ENCODE peak calls at places on chromosome 12, in five cellular contexts. One of them, this sample, is unnamed.

GRCh38 chr12:106889950-106890626 is 65.6 kb upstream of the TMEM263 start:
- DNase-seq in osteoblast: no peak
- DNase-seq in fibroblast of pulmonary artery: no peak
- DNase-seq in astrocyte of the cerebellum: no peak
- DNase-seq in SK-N-SH: no peak
- DNase-seq in this sample: no peak

GRCh38 chr12:46209914-46210834 is 58.7 kb downstream of the SLC38A1 start:
- DNase-seq in osteoblast: no peak
- DNase-seq in fibroblast of pulmonary artery: peak
- DNase-seq in astrocyte of the cerebellum: no peak
- DNase-seq in SK-N-SH: no peak
- DNase-seq in this sample: peak

GRCh38 chr12:47729233-47729632 is 3.9 kb upstream of the ENDOU start:
- DNase-seq in osteoblast: peak
- DNase-seq in fibroblast of pulmonary artery: no peak
- DNase-seq in astrocyte of the cerebellum: no peak
- DNase-seq in SK-N-SH: no peak
- DNase-seq in this sample: no peak

GRCh38 chr12:113766133-113766879 is 199.8 kb downstream of the RBM19 start:
- DNase-seq in osteoblast: no peak
- DNase-seq in fibroblast of pulmonary artery: no peak
- DNase-seq in astrocyte of the cerebellum: no peak
- DNase-seq in SK-N-SH: peak
- DNase-seq in this sample: no peak

GRCh38 chr12:113088037-113088436 is 31.5 kb downstream of the DTX1 start:
- DNase-seq in osteoblast: no peak
- DNase-seq in fibroblast of pulmonary artery: no peak
- DNase-seq in astrocyte of the cerebellum: no peak
- DNase-seq in SK-N-SH: no peak
- DNase-seq in this sample: no peak

GRCh38 chr12:113208041-113208934 is 13.0 kb upstream of the TPCN1 start:
- DNase-seq in osteoblast: no peak
- DNase-seq in fibroblast of pulmonary artery: peak
- DNase-seq in astrocyte of the cerebellum: no peak
- DNase-seq in SK-N-SH: no peak
- DNase-seq in this sample: no peak

GRCh38 chr12:57258977-57259970 is 8.3 kb upstream of the STAC3 start:
- DNase-seq in osteoblast: peak
- DNase-seq in fibroblast of pulmonary artery: peak
- DNase-seq in astrocyte of the cerebellum: no peak
- DNase-seq in SK-N-SH: no peak
- DNase-seq in this sample: no peak

GRCh38 chr12:79274571-79275064 is 410.0 kb downstream of the SYT1 start:
- DNase-seq in osteoblast: no peak
- DNase-seq in fibroblast of pulmonary artery: no peak
- DNase-seq in astrocyte of the cerebellum: no peak
- DNase-seq in SK-N-SH: no peak
- DNase-seq in this sample: no peak

GRCh38 chr12:4881665-4882064 is 28.0 kb upstream of the KCNA1 start:
- DNase-seq in osteoblast: no peak
- DNase-seq in fibroblast of pulmonary artery: no peak
- DNase-seq in astrocyte of the cerebellum: no peak
- DNase-seq in SK-N-SH: no peak
- DNase-seq in this sample: no peak

GRCh38 chr12:123533672-123534643 is at the start of gene RILPL1:
- DNase-seq in osteoblast: peak
- DNase-seq in fibroblast of pulmonary artery: peak
- DNase-seq in astrocyte of the cerebellum: no peak
- DNase-seq in SK-N-SH: peak
- DNase-seq in this sample: no peak

GRCh38 chr12:132066345-132066685 is 77.8 kb downstream of the DDX51 start:
- DNase-seq in osteoblast: no peak
- DNase-seq in fibroblast of pulmonary artery: no peak
- DNase-seq in astrocyte of the cerebellum: no peak
- DNase-seq in SK-N-SH: no peak
- DNase-seq in this sample: no peak

GRCh38 chr12:7642876-7643309 is 22.8 kb downstream of the APOBEC1 start:
- DNase-seq in osteoblast: no peak
- DNase-seq in fibroblast of pulmonary artery: peak
- DNase-seq in astrocyte of the cerebellum: no peak
- DNase-seq in SK-N-SH: no peak
- DNase-seq in this sample: no peak

GRCh38 chr12:93002278-93003054 is 73.4 kb upstream of the EEA1 start:
- DNase-seq in osteoblast: peak
- DNase-seq in fibroblast of pulmonary artery: peak
- DNase-seq in astrocyte of the cerebellum: peak
- DNase-seq in SK-N-SH: no peak
- DNase-seq in this sample: no peak

GRCh38 chr12:105704788-105705187 is 374.3 kb downstream of the C12orf75 start:
- DNase-seq in osteoblast: no peak
- DNase-seq in fibroblast of pulmonary artery: no peak
- DNase-seq in astrocyte of the cerebellum: no peak
- DNase-seq in SK-N-SH: no peak
- DNase-seq in this sample: no peak

GRCh38 chr12:105706321-105706972 is 376.0 kb downstream of the C12orf75 start:
- DNase-seq in osteoblast: peak
- DNase-seq in fibroblast of pulmonary artery: peak
- DNase-seq in astrocyte of the cerebellum: peak
- DNase-seq in SK-N-SH: no peak
- DNase-seq in this sample: no peak

GRCh38 chr12:105706973-105707334 is 376.5 kb downstream of the C12orf75 start:
- DNase-seq in osteoblast: peak
- DNase-seq in fibroblast of pulmonary artery: no peak
- DNase-seq in astrocyte of the cerebellum: no peak
- DNase-seq in SK-N-SH: no peak
- DNase-seq in this sample: no peak

GRCh38 chr12:105705235-105705634 is 374.7 kb downstream of the C12orf75 start:
- DNase-seq in osteoblast: no peak
- DNase-seq in fibroblast of pulmonary artery: no peak
- DNase-seq in astrocyte of the cerebellum: no peak
- DNase-seq in SK-N-SH: no peak
- DNase-seq in this sample: no peak

DNA sequence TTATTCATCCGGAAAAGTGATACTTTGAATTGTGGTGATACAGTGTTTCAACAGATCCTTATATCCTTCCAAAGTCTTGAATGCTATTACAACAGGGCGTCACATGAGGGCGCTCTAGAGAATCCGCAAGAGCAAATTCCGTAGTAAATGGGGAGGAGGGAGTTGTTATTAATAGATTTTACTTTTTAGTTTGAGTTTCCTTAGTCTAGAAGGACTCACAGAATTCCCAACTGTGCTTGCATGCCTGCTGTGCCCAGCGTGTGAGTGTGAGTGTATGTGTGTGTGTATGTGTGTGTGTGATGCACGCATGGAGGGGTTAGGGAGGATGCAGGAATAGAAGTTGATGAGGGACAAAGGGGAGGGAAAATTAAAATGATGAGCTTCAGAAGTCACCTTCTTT is 375.3 kb downstream of the C12orf75 start:
- DNase-seq in osteoblast: peak
- DNase-seq in fibroblast of pulmonary artery: peak
- DNase-seq in astrocyte of the cerebellum: peak
- DNase-seq in SK-N-SH: peak
- DNase-seq in this sample: peak
- TF ChIP-seq CTCF in osteoblast: peak
- TF ChIP-seq CTCF in fibroblast of pulmonary artery: peak
- TF ChIP-seq CTCF in astrocyte of the cerebellum: peak
- TF ChIP-seq CTCF in SK-N-SH: peak
- TF ChIP-seq CTCF in this sample: peak

GRCh38 chr12:8947737-8948136 is 1.7 kb downstream of the M6PR start:
- DNase-seq in osteoblast: no peak
- DNase-seq in fibroblast of pulmonary artery: peak
- DNase-seq in astrocyte of the cerebellum: no peak
- DNase-seq in SK-N-SH: no peak
- DNase-seq in this sample: no peak
- H3K4me3 ChIP-seq in osteoblast: no peak
- H3K4me3 ChIP-seq in fibroblast of pulmonary artery: peak
- H3K4me3 ChIP-seq in astrocyte of the cerebellum: no peak
- H3K4me3 ChIP-seq in SK-N-SH: peak
- H3K4me3 ChIP-seq in this sample: no peak

DNA sequence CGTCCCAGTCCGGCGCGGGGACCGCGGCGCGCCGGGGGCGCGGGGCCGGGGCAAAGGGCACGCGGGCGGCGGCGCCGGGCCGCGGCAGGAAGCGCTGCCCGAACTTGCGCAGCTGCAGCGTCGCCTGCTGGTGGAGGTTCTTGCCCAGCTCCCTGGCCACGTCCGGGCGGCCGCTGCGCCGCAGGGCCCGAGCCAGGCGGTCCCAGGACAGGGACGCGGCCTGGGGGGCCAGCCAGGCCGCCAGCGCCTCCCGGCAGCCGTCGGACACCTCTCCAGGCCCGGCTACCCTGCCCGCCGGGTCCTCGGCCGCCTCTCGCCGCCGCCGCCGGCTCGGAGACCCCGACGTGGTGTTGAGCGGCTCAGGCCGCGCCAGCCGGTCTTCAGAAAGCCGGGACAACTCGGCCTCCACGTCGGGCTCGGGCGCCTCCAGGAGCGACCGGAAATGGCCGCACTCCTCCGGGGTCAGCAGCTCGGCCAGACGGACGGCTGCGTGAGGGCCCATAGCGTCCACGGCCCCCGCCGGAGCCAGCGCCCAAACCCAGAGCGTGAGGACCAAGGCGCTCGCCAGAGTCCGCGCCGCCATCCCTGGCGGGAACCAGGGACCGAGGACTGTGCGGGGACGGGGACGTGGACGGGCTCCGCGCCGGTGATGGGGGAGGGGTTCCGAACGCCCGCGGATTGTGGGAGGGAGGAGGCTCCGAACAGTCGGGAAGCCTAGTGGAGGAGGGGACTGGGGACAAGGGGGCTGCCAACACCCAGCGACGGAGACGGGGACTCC is 34.0 kb downstream of the FIGNL2 start:
- DNase-seq in osteoblast: peak
- DNase-seq in fibroblast of pulmonary artery: peak
- DNase-seq in astrocyte of the cerebellum: no peak
- DNase-seq in SK-N-SH: peak
- DNase-seq in this sample: no peak
- TF ChIP-seq CTCF in osteoblast: peak
- TF ChIP-seq CTCF in fibroblast of pulmonary artery: peak
- TF ChIP-seq CTCF in astrocyte of the cerebellum: peak
- TF ChIP-seq CTCF in SK-N-SH: peak
- TF ChIP-seq CTCF in this sample: peak

GRCh38 chr12:91746976-91747375 is 398.7 kb downstream of the BTG1 start:
- DNase-seq in osteoblast: peak
- DNase-seq in fibroblast of pulmonary artery: no peak
- DNase-seq in astrocyte of the cerebellum: no peak
- DNase-seq in SK-N-SH: no peak
- DNase-seq in this sample: no peak

GRCh38 chr12:91744613-91745012 is 401.0 kb downstream of the BTG1 start:
- DNase-seq in osteoblast: no peak
- DNase-seq in fibroblast of pulmonary artery: no peak
- DNase-seq in astrocyte of the cerebellum: no peak
- DNase-seq in SK-N-SH: peak
- DNase-seq in this sample: no peak

GRCh38 chr12:91741932-91742331 is 403.7 kb downstream of the BTG1 start:
- DNase-seq in osteoblast: no peak
- DNase-seq in fibroblast of pulmonary artery: no peak
- DNase-seq in astrocyte of the cerebellum: no peak
- DNase-seq in SK-N-SH: no peak
- DNase-seq in this sample: no peak

GRCh38 chr12:91743727-91744126 is 401.9 kb downstream of the BTG1 start:
- DNase-seq in osteoblast: no peak
- DNase-seq in fibroblast of pulmonary artery: no peak
- DNase-seq in astrocyte of the cerebellum: no peak
- DNase-seq in SK-N-SH: peak
- DNase-seq in this sample: no peak
- H3K4me3 ChIP-seq in osteoblast: no peak
- H3K4me3 ChIP-seq in fibroblast of pulmonary artery: no peak
- H3K4me3 ChIP-seq in astrocyte of the cerebellum: no peak
- H3K4me3 ChIP-seq in SK-N-SH: no peak
- H3K4me3 ChIP-seq in this sample: no peak

GRCh38 chr12:77724367-77724957 is 106.2 kb upstream of the NAV3 start:
- DNase-seq in osteoblast: no peak
- DNase-seq in fibroblast of pulmonary artery: peak
- DNase-seq in astrocyte of the cerebellum: peak
- DNase-seq in SK-N-SH: no peak
- DNase-seq in this sample: peak
- TF ChIP-seq CTCF in osteoblast: peak
- TF ChIP-seq CTCF in fibroblast of pulmonary artery: peak
- TF ChIP-seq CTCF in astrocyte of the cerebellum: peak
- TF ChIP-seq CTCF in SK-N-SH: peak
- TF ChIP-seq CTCF in this sample: peak

GRCh38 chr12:30202521-30203259 is 418.9 kb upstream of the TMTC1 start:
- DNase-seq in osteoblast: no peak
- DNase-seq in fibroblast of pulmonary artery: no peak
- DNase-seq in astrocyte of the cerebellum: no peak
- DNase-seq in SK-N-SH: no peak
- DNase-seq in this sample: no peak

GRCh38 chr12:30197392-30198047 is 413.8 kb upstream of the TMTC1 start:
- DNase-seq in osteoblast: peak
- DNase-seq in fibroblast of pulmonary artery: peak
- DNase-seq in astrocyte of the cerebellum: peak
- DNase-seq in SK-N-SH: no peak
- DNase-seq in this sample: no peak

GRCh38 chr12:30200864-30201263 is 417.1 kb upstream of the TMTC1 start:
- DNase-seq in osteoblast: peak
- DNase-seq in fibroblast of pulmonary artery: peak
- DNase-seq in astrocyte of the cerebellum: no peak
- DNase-seq in SK-N-SH: peak
- DNase-seq in this sample: no peak

GRCh38 chr12:30203981-30204380 is 420.2 kb upstream of the TMTC1 start:
- DNase-seq in osteoblast: no peak
- DNase-seq in fibroblast of pulmonary artery: no peak
- DNase-seq in astrocyte of the cerebellum: no peak
- DNase-seq in SK-N-SH: no peak
- DNase-seq in this sample: no peak

GRCh38 chr12:30201301-30202160 is 417.8 kb upstream of the TMTC1 start:
- DNase-seq in osteoblast: peak
- DNase-seq in fibroblast of pulmonary artery: peak
- DNase-seq in astrocyte of the cerebellum: no peak
- DNase-seq in SK-N-SH: peak
- DNase-seq in this sample: no peak
- H3K4me3 ChIP-seq in osteoblast: no peak
- H3K4me3 ChIP-seq in fibroblast of pulmonary artery: peak
- H3K4me3 ChIP-seq in astrocyte of the cerebellum: peak
- H3K4me3 ChIP-seq in SK-N-SH: no peak
- H3K4me3 ChIP-seq in this sample: no peak

GRCh38 chr12:108360057-108360456 is 20.9 kb upstream of the CMKLR1 start:
- DNase-seq in osteoblast: no peak
- DNase-seq in fibroblast of pulmonary artery: no peak
- DNase-seq in astrocyte of the cerebellum: no peak
- DNase-seq in SK-N-SH: no peak
- DNase-seq in this sample: no peak
- TF ChIP-seq CTCF in osteoblast: no peak
- TF ChIP-seq CTCF in fibroblast of pulmonary artery: no peak
- TF ChIP-seq CTCF in astrocyte of the cerebellum: no peak
- TF ChIP-seq CTCF in SK-N-SH: no peak
- TF ChIP-seq CTCF in this sample: no peak

GRCh38 chr12:68453876-68454275 is 121.7 kb upstream of the MDM1 start:
- DNase-seq in osteoblast: no peak
- DNase-seq in fibroblast of pulmonary artery: peak
- DNase-seq in astrocyte of the cerebellum: no peak
- DNase-seq in SK-N-SH: no peak
- DNase-seq in this sample: no peak

GRCh38 chr12:68449196-68449595 is 117.0 kb upstream of the MDM1 start:
- DNase-seq in osteoblast: no peak
- DNase-seq in fibroblast of pulmonary artery: no peak
- DNase-seq in astrocyte of the cerebellum: no peak
- DNase-seq in SK-N-SH: no peak
- DNase-seq in this sample: no peak

GRCh38 chr12:68453278-68453677 is 121.1 kb upstream of the MDM1 start:
- DNase-seq in osteoblast: no peak
- DNase-seq in fibroblast of pulmonary artery: no peak
- DNase-seq in astrocyte of the cerebellum: no peak
- DNase-seq in SK-N-SH: no peak
- DNase-seq in this sample: no peak

GRCh38 chr12:68451261-68452091 is 119.3 kb upstream of the MDM1 start:
- DNase-seq in osteoblast: peak
- DNase-seq in fibroblast of pulmonary artery: peak
- DNase-seq in astrocyte of the cerebellum: peak
- DNase-seq in SK-N-SH: no peak
- DNase-seq in this sample: no peak

GRCh38 chr12:68450947-68451260 is 118.7 kb upstream of the MDM1 start:
- DNase-seq in osteoblast: no peak
- DNase-seq in fibroblast of pulmonary artery: no peak
- DNase-seq in astrocyte of the cerebellum: no peak
- DNase-seq in SK-N-SH: no peak
- DNase-seq in this sample: no peak
- H3K4me3 ChIP-seq in osteoblast: peak
- H3K4me3 ChIP-seq in fibroblast of pulmonary artery: no peak
- H3K4me3 ChIP-seq in astrocyte of the cerebellum: no peak
- H3K4me3 ChIP-seq in SK-N-SH: no peak
- H3K4me3 ChIP-seq in this sample: no peak

This sample was measured in LNCaP clone FGC.